ENCODE peak calls at places on chromosomes 11 and 22, in five cellular contexts. One of them, this sample, is unnamed.
A peak's percentile ranks its signal among the peaks of the same experiment; 100 is the strongest.

GRCh38 chr11:45225961-45226871 is 59.9 kb downstream of the SYT13 start:
- DNase-seq in endothelial cell: no peak
- DNase-seq in mesenchymal stem cell: no peak
- DNase-seq in H4: no peak
- DNase-seq in AML-193: no peak
- DNase-seq in this sample: no peak

GRCh38 chr11:2178906-2179494 is 7.4 kb upstream of the TH start:
- DNase-seq in endothelial cell: no peak
- DNase-seq in AML-193: no peak
- DNase-seq in H4: peak; percentile 66
- DNase-seq in mesenchymal stem cell: peak; percentile 41
- DNase-seq in this sample: no peak

GRCh38 chr11:61720597-61720996 is 31.8 kb upstream of the MYRF start:
- DNase-seq in endothelial cell: no peak
- DNase-seq in mesenchymal stem cell: no peak
- DNase-seq in AML-193: no peak
- DNase-seq in H4: no peak
- DNase-seq in this sample: no peak

GRCh38 chr11:86888978-86889341 is 66.2 kb downstream of the FZD4 start:
- DNase-seq in mesenchymal stem cell: no peak
- DNase-seq in AML-193: no peak
- DNase-seq in endothelial cell: no peak
- DNase-seq in H4: no peak
- DNase-seq in this sample: peak; percentile 8

GRCh38 chr11:27703453-27703852 is 3.2 kb upstream of the BDNF start:
- DNase-seq in AML-193: no peak
- DNase-seq in endothelial cell: no peak
- DNase-seq in mesenchymal stem cell: peak; percentile 82
- DNase-seq in H4: peak; percentile 75
- DNase-seq in this sample: no peak

GRCh38 chr22:20217563-20217962 is 50.6 kb downstream of the RTN4R start:
- DNase-seq in H4: no peak
- DNase-seq in endothelial cell: no peak
- DNase-seq in mesenchymal stem cell: no peak
- DNase-seq in AML-193: no peak
- DNase-seq in this sample: no peak

GRCh38 chr11:103529217-103529684 is 420.0 kb downstream of the DYNC2H1 start:
- DNase-seq in H4: no peak
- DNase-seq in endothelial cell: no peak
- DNase-seq in mesenchymal stem cell: peak; percentile 89
- DNase-seq in AML-193: no peak
- DNase-seq in this sample: no peak

GRCh38 chr22:42743501-42743991 is 22.9 kb upstream of the A4GALT start:
- DNase-seq in endothelial cell: no peak
- DNase-seq in AML-193: no peak
- DNase-seq in mesenchymal stem cell: peak; percentile 73
- DNase-seq in H4: peak; percentile 64
- DNase-seq in this sample: no peak

GRCh38 chr22:21961127-21961867 is 8.6 kb upstream of the PPM1F start:
- DNase-seq in AML-193: no peak
- DNase-seq in endothelial cell: no peak
- DNase-seq in mesenchymal stem cell: no peak
- DNase-seq in H4: no peak
- DNase-seq in this sample: no peak

GRCh38 chr11:81301426-81301825 is 1432.2 kb downstream of the FAM181B start:
- DNase-seq in mesenchymal stem cell: no peak
- DNase-seq in H4: no peak
- DNase-seq in endothelial cell: no peak
- DNase-seq in AML-193: no peak
- DNase-seq in this sample: no peak

GRCh38 chr22:29190915-29191314 is 14.8 kb upstream of the EMID1 start:
- DNase-seq in AML-193: no peak
- DNase-seq in mesenchymal stem cell: no peak
- DNase-seq in endothelial cell: no peak
- DNase-seq in H4: no peak
- DNase-seq in this sample: no peak

GRCh38 chr11:21142007-21142406 is 472.6 kb downstream of the NELL1 start:
- DNase-seq in endothelial cell: peak; percentile 24
- DNase-seq in AML-193: no peak
- DNase-seq in mesenchymal stem cell: no peak
- DNase-seq in H4: no peak
- DNase-seq in this sample: no peak

GRCh38 chr22:29815580-29815979 is 22.5 kb downstream of the ASCC2 start:
- DNase-seq in mesenchymal stem cell: no peak
- DNase-seq in AML-193: no peak
- DNase-seq in endothelial cell: no peak
- DNase-seq in H4: no peak
- DNase-seq in this sample: no peak

GRCh38 chr11:20672575-20672974 is 3.2 kb downstream of the NELL1 start:
- DNase-seq in AML-193: no peak
- DNase-seq in H4: no peak
- DNase-seq in mesenchymal stem cell: no peak
- DNase-seq in endothelial cell: no peak
- DNase-seq in this sample: no peak

GRCh38 chr11:103499710-103500340 is 390.6 kb downstream of the DYNC2H1 start:
- DNase-seq in endothelial cell: no peak
- DNase-seq in H4: peak; percentile 19
- DNase-seq in AML-193: no peak
- DNase-seq in mesenchymal stem cell: no peak
- DNase-seq in this sample: no peak

GRCh38 chr11:69380451-69380901 is 86.5 kb downstream of the MYEOV start:
- DNase-seq in mesenchymal stem cell: no peak
- DNase-seq in endothelial cell: no peak
- DNase-seq in AML-193: no peak
- DNase-seq in H4: no peak
- DNase-seq in this sample: no peak

GRCh38 chr11:74417379-74417804 is 19.2 kb upstream of the PGM2L1 start:
- DNase-seq in endothelial cell: no peak
- DNase-seq in H4: peak; percentile 19
- DNase-seq in mesenchymal stem cell: peak; percentile 12
- DNase-seq in AML-193: no peak
- DNase-seq in this sample: no peak

GRCh38 chr11:58900479-58901420 is 38.5 kb upstream of the GLYATL1 start:
- DNase-seq in endothelial cell: peak; percentile 90
- DNase-seq in AML-193: peak; percentile 31
- DNase-seq in mesenchymal stem cell: peak; percentile 81
- DNase-seq in H4: peak; percentile 27
- DNase-seq in this sample: peak; percentile 67

GRCh38 chr11:16953620-16954019 is 60.6 kb downstream of the PLEKHA7 start:
- DNase-seq in endothelial cell: no peak
- DNase-seq in H4: no peak
- DNase-seq in AML-193: no peak
- DNase-seq in mesenchymal stem cell: no peak
- DNase-seq in this sample: no peak

GRCh38 chr11:119618208-119618909 is 110.6 kb downstream of the NECTIN1 start:
- DNase-seq in H4: no peak
- DNase-seq in mesenchymal stem cell: no peak
- DNase-seq in AML-193: peak; percentile 52
- DNase-seq in endothelial cell: no peak
- DNase-seq in this sample: peak; percentile 91

This sample was measured in MV-4-11.